ENCODE peak calls at places on chromosomes 3 and 15, in nine cellular contexts. One of them, this sample, is unnamed.

GRCh38 chr3:13708301-13708700 is 159.4 kb downstream of the FBLN2 start:
- DNase-seq in HL-60: no peak
- DNase-seq in HCT116: no peak
- DNase-seq in A549: no peak
- DNase-seq in SK-N-SH: no peak
- DNase-seq in K562: no peak
- DNase-seq in HepG2: no peak
- DNase-seq in Panc1: no peak
- DNase-seq in GM12878: no peak
- DNase-seq in this sample: no peak

GRCh38 chr15:100254694-100255093 is 87.1 kb downstream of the ADAMTS17 start:
- DNase-seq in HL-60: no peak
- DNase-seq in HCT116: no peak
- DNase-seq in A549: no peak
- DNase-seq in SK-N-SH: no peak
- DNase-seq in K562: no peak
- DNase-seq in HepG2: no peak
- DNase-seq in Panc1: no peak
- DNase-seq in GM12878: no peak
- DNase-seq in this sample: no peak

GRCh38 chr3:141913150-141913811 is 36.8 kb downstream of the ATP1B3 start:
- DNase-seq in HL-60: peak; percentile 72
- DNase-seq in HCT116: peak; percentile 34
- DNase-seq in A549: peak; percentile 77
- DNase-seq in SK-N-SH: peak; percentile 58
- DNase-seq in K562: peak; percentile 54
- DNase-seq in HepG2: peak; percentile 62
- DNase-seq in Panc1: no peak
- DNase-seq in GM12878: peak; percentile 19
- DNase-seq in this sample: peak; percentile 78

GRCh38 chr3:13745636-13746035 is 134.2 kb downstream of the WNT7A start:
- DNase-seq in HL-60: no peak
- DNase-seq in HCT116: no peak
- DNase-seq in A549: no peak
- DNase-seq in SK-N-SH: no peak
- DNase-seq in K562: no peak
- DNase-seq in HepG2: no peak
- DNase-seq in Panc1: no peak
- DNase-seq in GM12878: no peak
- DNase-seq in this sample: no peak

GRCh38 chr15:65804252-65804931 is 12.3 kb upstream of the DENND4A start:
- DNase-seq in HL-60: peak; percentile 86
- DNase-seq in HCT116: no peak
- DNase-seq in A549: no peak
- DNase-seq in SK-N-SH: no peak
- DNase-seq in K562: no peak
- DNase-seq in HepG2: peak; percentile 91
- DNase-seq in Panc1: no peak
- DNase-seq in GM12878: no peak
- DNase-seq in this sample: no peak

GRCh38 chr3:12884104-12884742 is 42.9 kb upstream of the RPL32 start:
- DNase-seq in HL-60: no peak
- DNase-seq in HCT116: no peak
- DNase-seq in A549: no peak
- DNase-seq in SK-N-SH: no peak
- DNase-seq in K562: no peak
- DNase-seq in HepG2: no peak
- DNase-seq in Panc1: no peak
- DNase-seq in GM12878: no peak
- DNase-seq in this sample: no peak

GRCh38 chr3:185420762-185421161 is 57.8 kb downstream of the MAP3K13 start:
- DNase-seq in HL-60: peak; percentile 5
- DNase-seq in HCT116: no peak
- DNase-seq in A549: peak; percentile 7
- DNase-seq in SK-N-SH: no peak
- DNase-seq in K562: no peak
- DNase-seq in HepG2: no peak
- DNase-seq in Panc1: no peak
- DNase-seq in GM12878: peak; percentile 11
- DNase-seq in this sample: no peak

GRCh38 chr3:40477671-40478070 is 749 bp downstream of the ZNF619 start:
- DNase-seq in HL-60: peak; percentile 20
- DNase-seq in HCT116: no peak
- DNase-seq in A549: no peak
- DNase-seq in SK-N-SH: peak; percentile 34
- DNase-seq in K562: peak; percentile 51
- DNase-seq in HepG2: no peak
- DNase-seq in Panc1: no peak
- DNase-seq in GM12878: no peak
- DNase-seq in this sample: no peak

GRCh38 chr15:60421544-60421943 is 23.8 kb upstream of the ANXA2 start:
- DNase-seq in HL-60: no peak
- DNase-seq in HCT116: no peak
- DNase-seq in A549: peak; percentile 39
- DNase-seq in SK-N-SH: no peak
- DNase-seq in K562: no peak
- DNase-seq in HepG2: no peak
- DNase-seq in Panc1: no peak
- DNase-seq in GM12878: no peak
- DNase-seq in this sample: no peak

GRCh38 chr3:33440328-33440577 is at the start of gene UBP1:
- DNase-seq in HL-60: no peak
- DNase-seq in HCT116: no peak
- DNase-seq in A549: no peak
- DNase-seq in SK-N-SH: peak; percentile 96
- DNase-seq in K562: no peak
- DNase-seq in HepG2: no peak
- DNase-seq in Panc1: no peak
- DNase-seq in GM12878: no peak
- DNase-seq in this sample: no peak

GRCh38 chr15:95169701-95170459 is 938.5 kb downstream of the MCTP2 start:
- DNase-seq in HL-60: no peak
- DNase-seq in HCT116: no peak
- DNase-seq in A549: no peak
- DNase-seq in SK-N-SH: no peak
- DNase-seq in K562: peak; percentile 29
- DNase-seq in HepG2: no peak
- DNase-seq in Panc1: no peak
- DNase-seq in GM12878: no peak
- DNase-seq in this sample: no peak

GRCh38 chr15:70033529-70034140 is 64.1 kb downstream of the TLE3 start:
- DNase-seq in HL-60: no peak
- DNase-seq in HCT116: no peak
- DNase-seq in A549: no peak
- DNase-seq in SK-N-SH: peak; percentile 94
- DNase-seq in K562: no peak
- DNase-seq in HepG2: no peak
- DNase-seq in Panc1: no peak
- DNase-seq in GM12878: no peak
- DNase-seq in this sample: no peak

GRCh38 chr3:108102420-108103039 is 11.7 kb upstream of the CD47 start:
- DNase-seq in HL-60: peak; percentile 77
- DNase-seq in HCT116: no peak
- DNase-seq in A549: no peak
- DNase-seq in SK-N-SH: no peak
- DNase-seq in K562: no peak
- DNase-seq in HepG2: no peak
- DNase-seq in Panc1: no peak
- DNase-seq in GM12878: no peak
- DNase-seq in this sample: no peak
- TF ChIP-seq REST in HL-60: no peak
- TF ChIP-seq REST in HCT116: no peak
- TF ChIP-seq REST in A549: no peak
- TF ChIP-seq REST in SK-N-SH: no peak
- TF ChIP-seq REST in K562: no peak
- TF ChIP-seq REST in HepG2: no peak
- TF ChIP-seq REST in Panc1: no peak
- TF ChIP-seq REST in GM12878: no peak
- TF ChIP-seq REST in this sample: no peak

DNA sequence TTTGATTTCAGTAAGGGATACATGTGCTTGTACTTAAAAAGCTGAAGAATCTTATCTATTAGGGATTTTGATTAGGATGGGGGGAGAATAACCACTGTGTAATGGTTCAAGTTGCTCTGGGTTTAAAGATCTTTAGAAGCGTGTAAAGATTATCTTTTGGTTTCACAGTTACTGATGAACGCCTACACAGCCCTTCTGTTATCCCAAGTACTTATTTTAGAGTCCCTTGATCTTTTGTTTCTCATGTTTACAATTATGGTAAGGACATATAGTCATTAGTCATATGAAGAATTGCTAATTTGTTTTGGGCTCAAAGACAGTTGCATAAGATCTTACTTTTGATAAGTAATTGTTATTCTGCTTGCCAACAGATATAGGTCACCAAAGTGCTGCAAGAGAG is 160.1 kb downstream of the PLCL2 start:
- DNase-seq in HL-60: no peak
- DNase-seq in HCT116: no peak
- DNase-seq in A549: no peak
- DNase-seq in SK-N-SH: no peak
- DNase-seq in K562: no peak
- DNase-seq in HepG2: no peak
- DNase-seq in Panc1: no peak
- DNase-seq in GM12878: no peak
- DNase-seq in this sample: no peak
- TF ChIP-seq REST in HL-60: no peak
- TF ChIP-seq REST in HCT116: no peak
- TF ChIP-seq REST in A549: no peak
- TF ChIP-seq REST in SK-N-SH: no peak
- TF ChIP-seq REST in K562: no peak
- TF ChIP-seq REST in HepG2: no peak
- TF ChIP-seq REST in Panc1: no peak
- TF ChIP-seq REST in GM12878: no peak
- TF ChIP-seq REST in this sample: no peak

GRCh38 chr3:194879991-194880939 is 194.6 kb downstream of the FAM43A start:
- DNase-seq in HL-60: peak; percentile 83
- DNase-seq in HCT116: no peak
- DNase-seq in A549: no peak
- DNase-seq in SK-N-SH: peak; percentile 73
- DNase-seq in K562: no peak
- DNase-seq in HepG2: no peak
- DNase-seq in Panc1: no peak
- DNase-seq in GM12878: no peak
- DNase-seq in this sample: no peak
- TF ChIP-seq REST in HL-60: no peak
- TF ChIP-seq REST in HCT116: no peak
- TF ChIP-seq REST in A549: no peak
- TF ChIP-seq REST in SK-N-SH: no peak
- TF ChIP-seq REST in K562: no peak
- TF ChIP-seq REST in HepG2: no peak
- TF ChIP-seq REST in Panc1: no peak
- TF ChIP-seq REST in GM12878: no peak
- TF ChIP-seq REST in this sample: no peak

GRCh38 chr15:88218557-88219214 is 37.9 kb downstream of the NTRK3 start:
- DNase-seq in HL-60: no peak
- DNase-seq in HCT116: no peak
- DNase-seq in A549: no peak
- DNase-seq in SK-N-SH: peak; percentile 66
- DNase-seq in K562: no peak
- DNase-seq in HepG2: no peak
- DNase-seq in Panc1: no peak
- DNase-seq in GM12878: no peak
- DNase-seq in this sample: no peak
- TF ChIP-seq REST in HL-60: no peak
- TF ChIP-seq REST in HCT116: no peak
- TF ChIP-seq REST in A549: no peak
- TF ChIP-seq REST in SK-N-SH: no peak
- TF ChIP-seq REST in K562: no peak
- TF ChIP-seq REST in HepG2: no peak
- TF ChIP-seq REST in Panc1: no peak
- TF ChIP-seq REST in GM12878: no peak
- TF ChIP-seq REST in this sample: no peak

GRCh38 chr3:194462936-194463335 is 23.9 kb downstream of the ATP13A3 start:
- DNase-seq in HL-60: no peak
- DNase-seq in HCT116: no peak
- DNase-seq in A549: no peak
- DNase-seq in SK-N-SH: no peak
- DNase-seq in K562: no peak
- DNase-seq in HepG2: no peak
- DNase-seq in Panc1: no peak
- DNase-seq in GM12878: no peak
- DNase-seq in this sample: no peak
- TF ChIP-seq REST in HL-60: no peak
- TF ChIP-seq REST in HCT116: no peak
- TF ChIP-seq REST in A549: no peak
- TF ChIP-seq REST in SK-N-SH: no peak
- TF ChIP-seq REST in K562: no peak
- TF ChIP-seq REST in HepG2: no peak
- TF ChIP-seq REST in Panc1: no peak
- TF ChIP-seq REST in GM12878: no peak
- TF ChIP-seq REST in this sample: no peak

GRCh38 chr15:89823836-89824606 is 9.4 kb upstream of the ANPEP start:
- DNase-seq in HL-60: no peak
- DNase-seq in HCT116: no peak
- DNase-seq in A549: no peak
- DNase-seq in SK-N-SH: peak; percentile 18
- DNase-seq in K562: no peak
- DNase-seq in HepG2: no peak
- DNase-seq in Panc1: no peak
- DNase-seq in GM12878: no peak
- DNase-seq in this sample: no peak
- TF ChIP-seq REST in HL-60: no peak
- TF ChIP-seq REST in HCT116: no peak
- TF ChIP-seq REST in A549: no peak
- TF ChIP-seq REST in SK-N-SH: no peak
- TF ChIP-seq REST in K562: no peak
- TF ChIP-seq REST in HepG2: no peak
- TF ChIP-seq REST in Panc1: no peak
- TF ChIP-seq REST in GM12878: no peak
- TF ChIP-seq REST in this sample: no peak

GRCh38 chr3:57110797-57111196 is 50.3 kb downstream of the SPATA12 start:
- DNase-seq in HL-60: no peak
- DNase-seq in HCT116: no peak
- DNase-seq in A549: no peak
- DNase-seq in SK-N-SH: no peak
- DNase-seq in K562: no peak
- DNase-seq in HepG2: no peak
- DNase-seq in Panc1: no peak
- DNase-seq in GM12878: no peak
- DNase-seq in this sample: no peak
- TF ChIP-seq REST in HL-60: no peak
- TF ChIP-seq REST in HCT116: no peak
- TF ChIP-seq REST in A549: no peak
- TF ChIP-seq REST in SK-N-SH: no peak
- TF ChIP-seq REST in K562: no peak
- TF ChIP-seq REST in HepG2: no peak
- TF ChIP-seq REST in Panc1: no peak
- TF ChIP-seq REST in GM12878: no peak
- TF ChIP-seq REST in this sample: no peak

This sample was measured in GM23338.